ENCODE peak calls at places on chromosomes 2 and 18, in eight cellular contexts. One of them, this sample, is unnamed.
A peak's percentile ranks its signal among the peaks of the same experiment; 100 is the strongest.

GRCh38 chr18:3620146-3621119 is 170.5 kb downstream of the TGIF1 start:
- DNase-seq in neuronal stem cell: no peak
- DNase-seq in neural progenitor cell: no peak
- DNase-seq in sigmoid colon: no peak
- DNase-seq in heart left ventricle: no peak
- DNase-seq in fibroblast of lung: no peak
- DNase-seq in mesenchymal stem cell: no peak
- DNase-seq in pancreas: no peak
- DNase-seq in this sample: no peak

GRCh38 chr2:44941551-44942234 is at the start of gene SIX3:
- DNase-seq in neural progenitor cell: peak; percentile 95
- DNase-seq in pancreas: no peak
- DNase-seq in sigmoid colon: no peak
- DNase-seq in heart left ventricle: no peak
- DNase-seq in fibroblast of lung: no peak
- DNase-seq in neuronal stem cell: peak; percentile 94
- DNase-seq in mesenchymal stem cell: no peak
- DNase-seq in this sample: peak; percentile 65

GRCh38 chr2:202529389-202529788 is 105.4 kb upstream of the FAM117B start:
- DNase-seq in neural progenitor cell: no peak
- DNase-seq in neuronal stem cell: no peak
- DNase-seq in fibroblast of lung: peak; percentile 86
- DNase-seq in pancreas: no peak
- DNase-seq in heart left ventricle: no peak
- DNase-seq in mesenchymal stem cell: peak; percentile 55
- DNase-seq in sigmoid colon: no peak
- DNase-seq in this sample: no peak

GRCh38 chr2:127535422-127535901 is at the start of gene MYO7B:
- DNase-seq in heart left ventricle: no peak
- DNase-seq in neural progenitor cell: no peak
- DNase-seq in pancreas: no peak
- DNase-seq in neuronal stem cell: no peak
- DNase-seq in fibroblast of lung: no peak
- DNase-seq in mesenchymal stem cell: no peak
- DNase-seq in sigmoid colon: no peak
- DNase-seq in this sample: no peak

GRCh38 chr18:58915006-58915799 is 50.5 kb downstream of the ZNF532 start:
- DNase-seq in mesenchymal stem cell: no peak
- DNase-seq in heart left ventricle: no peak
- DNase-seq in neural progenitor cell: no peak
- DNase-seq in pancreas: no peak
- DNase-seq in neuronal stem cell: no peak
- DNase-seq in fibroblast of lung: no peak
- DNase-seq in sigmoid colon: no peak
- DNase-seq in this sample: no peak

GRCh38 chr2:168781191-168781818 is 21.1 kb upstream of the NOSTRIN start:
- DNase-seq in neuronal stem cell: no peak
- DNase-seq in pancreas: no peak
- DNase-seq in neural progenitor cell: no peak
- DNase-seq in sigmoid colon: no peak
- DNase-seq in mesenchymal stem cell: no peak
- DNase-seq in fibroblast of lung: no peak
- DNase-seq in heart left ventricle: no peak
- DNase-seq in this sample: no peak

GRCh38 chr2:113757059-113757657 is 716 bp upstream of the SLC35F5 start:
- DNase-seq in fibroblast of lung: no peak
- DNase-seq in pancreas: no peak
- DNase-seq in heart left ventricle: no peak
- DNase-seq in neural progenitor cell: no peak
- DNase-seq in mesenchymal stem cell: no peak
- DNase-seq in sigmoid colon: no peak
- DNase-seq in neuronal stem cell: no peak
- DNase-seq in this sample: no peak

GRCh38 chr2:101887328-101887727 is 104.4 kb upstream of the IL1R2 start:
- DNase-seq in pancreas: no peak
- DNase-seq in sigmoid colon: no peak
- DNase-seq in neural progenitor cell: no peak
- DNase-seq in fibroblast of lung: no peak
- DNase-seq in neuronal stem cell: no peak
- DNase-seq in heart left ventricle: no peak
- DNase-seq in mesenchymal stem cell: no peak
- DNase-seq in this sample: no peak

GRCh38 chr2:189481071-189481470 is 39.8 kb downstream of the WDR75 start:
- DNase-seq in mesenchymal stem cell: no peak
- DNase-seq in pancreas: no peak
- DNase-seq in neural progenitor cell: no peak
- DNase-seq in neuronal stem cell: no peak
- DNase-seq in sigmoid colon: no peak
- DNase-seq in heart left ventricle: no peak
- DNase-seq in fibroblast of lung: no peak
- DNase-seq in this sample: no peak

GRCh38 chr2:128628996-128629395 is 310.3 kb upstream of the HS6ST1 start:
- DNase-seq in heart left ventricle: no peak
- DNase-seq in sigmoid colon: peak; percentile 18
- DNase-seq in mesenchymal stem cell: no peak
- DNase-seq in neural progenitor cell: no peak
- DNase-seq in neuronal stem cell: no peak
- DNase-seq in fibroblast of lung: no peak
- DNase-seq in pancreas: no peak
- DNase-seq in this sample: no peak

GRCh38 chr2:240369725-240370585 is 65.5 kb upstream of the GPC1 start:
- DNase-seq in heart left ventricle: peak; percentile 86
- DNase-seq in mesenchymal stem cell: peak; percentile 70
- DNase-seq in pancreas: peak; percentile 59
- DNase-seq in fibroblast of lung: peak; percentile 81
- DNase-seq in neural progenitor cell: no peak
- DNase-seq in sigmoid colon: peak; percentile 86
- DNase-seq in neuronal stem cell: no peak
- DNase-seq in this sample: peak; percentile 51

DNA sequence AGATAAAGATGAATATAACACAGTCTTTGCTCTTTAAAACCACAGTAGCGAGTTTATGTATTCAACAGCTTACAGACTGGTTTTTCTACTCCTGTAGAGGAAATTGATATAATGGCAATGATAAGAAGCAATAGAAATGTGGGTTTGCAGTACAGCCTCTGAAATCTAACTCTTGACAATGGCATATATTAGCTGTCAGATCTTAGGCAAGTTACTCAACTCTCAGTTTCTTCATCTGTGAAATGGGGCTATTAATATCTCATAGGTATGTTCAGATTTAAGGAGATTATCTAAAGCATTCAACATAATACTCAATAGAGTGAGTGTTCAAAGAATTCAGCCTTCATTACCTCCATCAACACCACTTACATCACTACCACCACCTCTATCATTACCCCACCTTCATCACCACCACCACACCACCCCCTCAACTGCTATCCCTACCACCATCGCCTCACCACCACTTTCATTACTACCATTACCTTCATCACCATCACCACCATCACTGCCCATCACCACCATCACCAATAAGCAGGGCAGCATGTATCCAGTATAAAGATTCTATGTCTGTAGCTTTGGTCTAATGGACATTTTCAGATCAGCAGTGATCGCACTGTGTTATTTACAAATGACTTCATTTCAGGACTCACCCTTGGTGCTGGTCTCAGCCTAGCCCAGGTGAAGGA is 22.7 kb downstream of the AOX1 start:
- DNase-seq in mesenchymal stem cell: no peak
- DNase-seq in pancreas: no peak
- DNase-seq in heart left ventricle: no peak
- DNase-seq in sigmoid colon: no peak
- DNase-seq in neuronal stem cell: no peak
- DNase-seq in fibroblast of lung: no peak
- DNase-seq in neural progenitor cell: no peak
- DNase-seq in this sample: no peak
- H3K27ac ChIP-seq in mesenchymal stem cell: peak overlapping the region; percentile 58
- H3K27ac ChIP-seq in pancreas: no peak overlapping the region
- H3K27ac ChIP-seq in heart left ventricle: no peak overlapping the region
- H3K27ac ChIP-seq in sigmoid colon: no peak overlapping the region
- H3K27ac ChIP-seq in neuronal stem cell: no peak overlapping the region
- H3K27ac ChIP-seq in fibroblast of lung: peak overlapping the region; percentile 71
- H3K27ac ChIP-seq in neural progenitor cell: no peak overlapping the region
- H3K27ac ChIP-seq in this sample: no peak overlapping the region

DNA sequence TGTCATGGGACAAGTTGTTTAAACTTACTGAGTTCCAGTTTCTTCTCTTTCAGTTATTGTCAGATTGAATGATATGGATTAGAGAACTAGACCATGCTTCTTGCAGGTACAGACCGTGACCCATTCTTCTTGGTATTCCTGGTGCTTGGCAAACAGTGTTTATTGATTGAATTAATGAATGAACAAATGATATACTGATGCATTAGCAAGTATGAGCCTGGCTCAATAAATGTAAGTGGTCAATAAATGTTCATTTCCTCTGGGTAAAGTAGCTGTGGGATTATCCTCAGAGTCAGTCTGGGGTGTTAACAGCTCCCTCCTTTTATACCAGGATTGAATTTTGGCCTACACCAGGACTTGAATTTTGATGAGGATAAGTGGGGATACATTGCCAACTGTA is 160.2 kb downstream of the ZEB2 start:
- DNase-seq in fibroblast of lung: no peak
- DNase-seq in pancreas: no peak
- DNase-seq in mesenchymal stem cell: no peak
- DNase-seq in heart left ventricle: no peak
- DNase-seq in sigmoid colon: no peak
- DNase-seq in neural progenitor cell: no peak
- DNase-seq in neuronal stem cell: no peak
- DNase-seq in this sample: no peak
- H3K27ac ChIP-seq in fibroblast of lung: peak overlapping the region; percentile 75
- H3K27ac ChIP-seq in pancreas: no peak overlapping the region
- H3K27ac ChIP-seq in mesenchymal stem cell: peak overlapping the region; percentile 62
- H3K27ac ChIP-seq in heart left ventricle: no peak overlapping the region
- H3K27ac ChIP-seq in sigmoid colon: no peak overlapping the region
- H3K27ac ChIP-seq in neural progenitor cell: no peak overlapping the region
- H3K27ac ChIP-seq in neuronal stem cell: no peak overlapping the region
- H3K27ac ChIP-seq in this sample: no peak overlapping the region

DNA sequence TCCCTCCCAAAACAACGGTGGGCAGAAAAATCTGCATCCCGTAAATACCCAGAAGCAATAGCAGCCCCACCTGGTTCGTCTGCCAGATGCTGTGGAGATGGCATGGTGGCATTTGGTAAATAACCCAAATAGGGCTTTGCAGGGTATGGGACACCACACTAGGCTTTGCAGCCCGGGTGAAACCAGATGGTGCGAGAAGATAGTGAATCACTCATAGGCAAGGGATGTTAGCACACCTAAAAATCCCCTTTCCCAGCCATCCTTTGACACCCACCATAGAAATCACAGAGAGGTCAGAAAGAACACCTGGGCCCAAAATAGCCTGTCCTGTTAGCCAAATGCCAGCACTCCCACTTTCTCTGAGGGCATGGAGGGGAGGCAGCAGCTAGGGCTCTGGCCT is 47.6 kb downstream of the BCL11A start:
- DNase-seq in fibroblast of lung: no peak
- DNase-seq in mesenchymal stem cell: no peak
- DNase-seq in neuronal stem cell: no peak
- DNase-seq in neural progenitor cell: no peak
- DNase-seq in pancreas: no peak
- DNase-seq in sigmoid colon: no peak
- DNase-seq in heart left ventricle: no peak
- DNase-seq in this sample: no peak
- H3K27ac ChIP-seq in fibroblast of lung: no peak overlapping the region
- H3K27ac ChIP-seq in mesenchymal stem cell: no peak overlapping the region
- H3K27ac ChIP-seq in neuronal stem cell: no peak overlapping the region
- H3K27ac ChIP-seq in neural progenitor cell: no peak overlapping the region
- H3K27ac ChIP-seq in pancreas: no peak overlapping the region
- H3K27ac ChIP-seq in sigmoid colon: peak overlapping the region; percentile 67
- H3K27ac ChIP-seq in heart left ventricle: no peak overlapping the region
- H3K27ac ChIP-seq in this sample: no peak overlapping the region

GRCh38 chr2:205731521-205731965 is 49.2 kb downstream of the NRP2 start:
- DNase-seq in neural progenitor cell: no peak
- DNase-seq in fibroblast of lung: peak; percentile 86
- DNase-seq in heart left ventricle: no peak
- DNase-seq in neuronal stem cell: no peak
- DNase-seq in sigmoid colon: no peak
- DNase-seq in mesenchymal stem cell: peak; percentile 96
- DNase-seq in pancreas: no peak
- DNase-seq in this sample: peak; percentile 30

GRCh38 chr2:205732314-205732713 is 50.0 kb downstream of the NRP2 start:
- DNase-seq in mesenchymal stem cell: no peak
- DNase-seq in neuronal stem cell: no peak
- DNase-seq in neural progenitor cell: no peak
- DNase-seq in heart left ventricle: no peak
- DNase-seq in sigmoid colon: no peak
- DNase-seq in fibroblast of lung: no peak
- DNase-seq in pancreas: no peak
- DNase-seq in this sample: no peak

GRCh38 chr2:205733648-205734047 is 51.3 kb downstream of the NRP2 start:
- DNase-seq in neural progenitor cell: peak; percentile 84
- DNase-seq in heart left ventricle: no peak
- DNase-seq in neuronal stem cell: peak; percentile 31
- DNase-seq in fibroblast of lung: no peak
- DNase-seq in sigmoid colon: no peak
- DNase-seq in pancreas: no peak
- DNase-seq in mesenchymal stem cell: no peak
- DNase-seq in this sample: peak; percentile 74

GRCh38 chr2:205734436-205734835 is 52.1 kb downstream of the NRP2 start:
- DNase-seq in sigmoid colon: peak; percentile 92
- DNase-seq in neuronal stem cell: no peak
- DNase-seq in pancreas: no peak
- DNase-seq in fibroblast of lung: peak; percentile 91
- DNase-seq in mesenchymal stem cell: peak; percentile 88
- DNase-seq in neural progenitor cell: peak; percentile 64
- DNase-seq in heart left ventricle: no peak
- DNase-seq in this sample: peak; percentile 90

GRCh38 chr2:205733082-205733481 is 50.8 kb downstream of the NRP2 start:
- DNase-seq in fibroblast of lung: no peak
- DNase-seq in neural progenitor cell: no peak
- DNase-seq in mesenchymal stem cell: no peak
- DNase-seq in neuronal stem cell: no peak
- DNase-seq in sigmoid colon: no peak
- DNase-seq in heart left ventricle: no peak
- DNase-seq in pancreas: no peak
- DNase-seq in this sample: no peak
- H3K27ac ChIP-seq in fibroblast of lung: no peak overlapping the region
- H3K27ac ChIP-seq in neural progenitor cell: no peak overlapping the region
- H3K27ac ChIP-seq in mesenchymal stem cell: no peak overlapping the region
- H3K27ac ChIP-seq in neuronal stem cell: no peak overlapping the region
- H3K27ac ChIP-seq in sigmoid colon: peak overlapping the region; percentile 99
- H3K27ac ChIP-seq in heart left ventricle: no peak overlapping the region
- H3K27ac ChIP-seq in pancreas: no peak overlapping the region
- H3K27ac ChIP-seq in this sample: no peak overlapping the region

This sample was measured in mesendoderm.